ENCODE peak calls at places on chromosomes 1 and 21, in four cellular contexts. I is stimulated activated CD8-positive, alpha-beta memory T cell treated with anti-CD3 and anti-CD28 coated beads, Interleukin-15, amount 100 ng/mL, for 24 hours; S is Right ventricle myocardium superior; Q is ascending aorta. Y is an unnamed sample.

GRCh38 chr1:180912801-180913616 is at the start of gene KIAA1614:
- DNase-seq in I (no peak), S (peak; percentile 66), Q (no peak), Y (no peak)

GRCh38 chr21:44067011-44067839 is 40.0 kb upstream of the PWP2 start:
- DNase-seq in I (no peak), S (no peak), Q (no peak), Y (no peak)

GRCh38 chr1:25476186-25477097 is 45.7 kb downstream of the MACO1 start:
- DNase-seq in I (no peak), S (no peak), Q (no peak), Y (no peak)

GRCh38 chr1:6307099-6307498 is 46.2 kb upstream of the GPR153 start:
- DNase-seq in I (no peak), S (no peak), Q (no peak), Y (no peak)

GRCh38 chr1:20992327-20993056 is 184.2 kb downstream of the EIF4G3 start:
- DNase-seq in I (no peak), S (no peak), Q (no peak), Y (no peak)

GRCh38 chr1:56754713-56755505 is 64.3 kb downstream of the FYB2 start:
- DNase-seq in I (no peak), S (no peak), Q (no peak), Y (no peak)

GRCh38 chr1:219215477-219215876 is 41.8 kb downstream of the LYPLAL1 start:
- DNase-seq in I (no peak), S (no peak), Q (no peak), Y (no peak)

GRCh38 chr1:184299076-184299790 is 87.6 kb upstream of the C1orf21 start:
- DNase-seq in I (no peak), S (no peak), Q (no peak), Y (no peak)

GRCh38 chr1:159562680-159563079 is 24.9 kb upstream of the APCS start:
- DNase-seq in I (no peak), S (no peak), Q (no peak), Y (no peak)

GRCh38 chr1:70142120-70142519 is 63.3 kb downstream of the LRRC40 start:
- DNase-seq in I (no peak), S (no peak), Q (no peak), Y (no peak)

GRCh38 chr1:6113116-6113515 is 67.0 kb downstream of the CHD5 start:
- DNase-seq in I (no peak), S (no peak), Q (no peak), Y (no peak)